ENCODE peak calls at places on chromosomes 11 and 22, in seven cellular contexts. F, U, Y, M, Q, L and N are unnamed samples.

GRCh38 chr22:40417881-40418280 is 47.5 kb downstream of the SGSM3 start:
- DNase-seq in F (no peak), U (no peak), Y (no peak), M (no peak), Q (no peak), L (no peak), N (no peak)

GRCh38 chr22:47394504-47395440 is 632.3 kb downstream of the TBC1D22A start:
- DNase-seq in F (no peak), U (no peak), Y (no peak), M (no peak), Q (no peak), L (no peak), N (no peak)

GRCh38 chr11:68343761-68344256 is 31.4 kb downstream of the LRP5 start:
- DNase-seq in F (no peak), U (no peak), Y (no peak), M (peak; percentile 37), Q (no peak), L (no peak), N (no peak)

GRCh38 chr11:85718991-85719807 is 33.2 kb upstream of the CCDC89 start:
- DNase-seq in F (no peak), U (no peak), Y (no peak), M (no peak), Q (no peak), L (peak; percentile 92), N (no peak)

GRCh38 chr11:1360835-1361357 is 28.8 kb upstream of the BRSK2 start:
- DNase-seq in F (no peak), U (no peak), Y (no peak), M (no peak), Q (no peak), L (no peak), N (no peak)

GRCh38 chr11:72226701-72227100 is 2.1 kb downstream of the INPPL1 start:
- DNase-seq in F (peak; percentile 79), U (no peak), Y (no peak), M (peak; percentile 50), Q (no peak), L (no peak), N (no peak)

GRCh38 chr11:68261749-68262543 is 9.8 kb downstream of the C11orf24 start:
- DNase-seq in F (no peak), U (no peak), Y (no peak), M (no peak), Q (no peak), L (no peak), N (no peak)

GRCh38 chr11:26079966-26080365 is 252.0 kb upstream of the ANO3 start:
- DNase-seq in F (no peak), U (no peak), Y (no peak), M (no peak), Q (no peak), L (no peak), N (no peak)

GRCh38 chr11:34356918-34357645 is 728 bp downstream of the ABTB2 start:
- DNase-seq in F (peak; percentile 60), U (peak; percentile 41), Y (peak; percentile 24), M (no peak), Q (no peak), L (peak; percentile 67), N (peak; percentile 12)

GRCh38 chr22:24442352-24442744 is 14.9 kb downstream of the ADORA2A start:
- DNase-seq in F (no peak), U (no peak), Y (no peak), M (no peak), Q (no peak), L (no peak), N (no peak)

GRCh38 chr11:30206249-30206996 is 24.4 kb upstream of the FSHB start:
- DNase-seq in F (no peak), U (no peak), Y (no peak), M (no peak), Q (no peak), L (no peak), N (no peak)

GRCh38 chr22:24359452-24360120 is 67.8 kb upstream of the ADORA2A start:
- DNase-seq in F (no peak), U (no peak), Y (no peak), M (no peak), Q (no peak), L (peak; percentile 33), N (no peak)

GRCh38 chr22:47151064-47151463 is 388.6 kb downstream of the TBC1D22A start:
- DNase-seq in F (no peak), U (no peak), Y (no peak), M (no peak), Q (no peak), L (no peak), N (no peak)